ENCODE peak calls at places on chromosomes 11 and 22, in six cellular contexts. One of them, this sample, is unnamed.
A peak's percentile ranks its signal among the peaks of the same experiment; 100 is the strongest.

GRCh38 chr11:122776546-122776945 is 61.8 kb upstream of the CRTAM start:
- DNase-seq in HCT116: no peak
- DNase-seq in GM12878: no peak
- DNase-seq in SK-N-SH: no peak
- DNase-seq in HepG2: no peak
- DNase-seq in K562: no peak
- DNase-seq in this sample: no peak

GRCh38 chr22:41862160-41862529 is 29.2 kb downstream of the SREBF2 start:
- DNase-seq in HCT116: no peak
- DNase-seq in GM12878: peak; percentile 83
- DNase-seq in SK-N-SH: no peak
- DNase-seq in HepG2: peak; percentile 39
- DNase-seq in K562: no peak
- DNase-seq in this sample: no peak

GRCh38 chr22:49281467-49282340 is 546.0 kb downstream of the BRD1 start:
- DNase-seq in HCT116: peak; percentile 10
- DNase-seq in GM12878: no peak
- DNase-seq in SK-N-SH: no peak
- DNase-seq in HepG2: no peak
- DNase-seq in K562: no peak
- DNase-seq in this sample: no peak

GRCh38 chr11:96338910-96339703 is 3.9 kb downstream of the MAML2 start:
- DNase-seq in HCT116: no peak
- DNase-seq in GM12878: peak; percentile 87
- DNase-seq in SK-N-SH: no peak
- DNase-seq in HepG2: peak; percentile 25
- DNase-seq in K562: no peak
- DNase-seq in this sample: no peak

GRCh38 chr11:20112291-20113146 is 47.8 kb downstream of the DBX1 start:
- DNase-seq in HCT116: peak; percentile 82
- DNase-seq in GM12878: no peak
- DNase-seq in SK-N-SH: peak; percentile 44
- DNase-seq in HepG2: no peak
- DNase-seq in K562: peak; percentile 83
- DNase-seq in this sample: no peak

GRCh38 chr22:25666308-25666707 is 75.7 kb upstream of the MYO18B start:
- DNase-seq in HCT116: no peak
- DNase-seq in GM12878: no peak
- DNase-seq in SK-N-SH: no peak
- DNase-seq in HepG2: peak; percentile 95
- DNase-seq in K562: no peak
- DNase-seq in this sample: no peak

GRCh38 chr11:27241316-27242122 is 121.5 kb downstream of the CCDC34 start:
- DNase-seq in HCT116: no peak
- DNase-seq in GM12878: no peak
- DNase-seq in SK-N-SH: no peak
- DNase-seq in HepG2: no peak
- DNase-seq in K562: no peak
- DNase-seq in this sample: no peak

GRCh38 chr11:122661182-122661945 is 5.8 kb downstream of the UBASH3B start:
- DNase-seq in HCT116: no peak
- DNase-seq in GM12878: no peak
- DNase-seq in SK-N-SH: no peak
- DNase-seq in HepG2: no peak
- DNase-seq in K562: no peak
- DNase-seq in this sample: peak; percentile 53

GRCh38 chr22:22681221-22681739 is 36.9 kb downstream of the GGTLC2 start:
- DNase-seq in HCT116: no peak
- DNase-seq in GM12878: no peak
- DNase-seq in SK-N-SH: no peak
- DNase-seq in HepG2: no peak
- DNase-seq in K562: no peak
- DNase-seq in this sample: no peak

GRCh38 chr11:34150494-34151151 is 45.2 kb downstream of the NAT10 start:
- DNase-seq in HCT116: no peak
- DNase-seq in GM12878: no peak
- DNase-seq in SK-N-SH: peak; percentile 82
- DNase-seq in HepG2: no peak
- DNase-seq in K562: no peak
- DNase-seq in this sample: no peak

GRCh38 chr22:44741929-44742328 is 10.4 kb upstream of the ARHGAP8 start:
- DNase-seq in HCT116: no peak
- DNase-seq in GM12878: no peak
- DNase-seq in SK-N-SH: peak; percentile 5
- DNase-seq in HepG2: no peak
- DNase-seq in K562: no peak
- DNase-seq in this sample: no peak

GRCh38 chr11:99069831-99070444 is 49.2 kb downstream of the CNTN5 start:
- DNase-seq in HCT116: no peak
- DNase-seq in GM12878: peak; percentile 4
- DNase-seq in SK-N-SH: no peak
- DNase-seq in HepG2: peak; percentile 3
- DNase-seq in K562: no peak
- DNase-seq in this sample: peak; percentile 52

GRCh38 chr11:110250168-110250567 is 46.2 kb downstream of the RDX start:
- DNase-seq in HCT116: no peak
- DNase-seq in GM12878: no peak
- DNase-seq in SK-N-SH: no peak
- DNase-seq in HepG2: no peak
- DNase-seq in K562: no peak
- DNase-seq in this sample: no peak

GRCh38 chr22:33605201-33605600 is 315.1 kb downstream of the LARGE1 start:
- DNase-seq in HCT116: no peak
- DNase-seq in GM12878: no peak
- DNase-seq in SK-N-SH: no peak
- DNase-seq in HepG2: no peak
- DNase-seq in K562: no peak
- DNase-seq in this sample: no peak

GRCh38 chr11:46348986-46349401 is 1.7 kb downstream of the DGKZ start:
- DNase-seq in HCT116: no peak
- DNase-seq in GM12878: no peak
- DNase-seq in SK-N-SH: no peak
- DNase-seq in HepG2: no peak
- DNase-seq in K562: no peak
- DNase-seq in this sample: no peak

DNA sequence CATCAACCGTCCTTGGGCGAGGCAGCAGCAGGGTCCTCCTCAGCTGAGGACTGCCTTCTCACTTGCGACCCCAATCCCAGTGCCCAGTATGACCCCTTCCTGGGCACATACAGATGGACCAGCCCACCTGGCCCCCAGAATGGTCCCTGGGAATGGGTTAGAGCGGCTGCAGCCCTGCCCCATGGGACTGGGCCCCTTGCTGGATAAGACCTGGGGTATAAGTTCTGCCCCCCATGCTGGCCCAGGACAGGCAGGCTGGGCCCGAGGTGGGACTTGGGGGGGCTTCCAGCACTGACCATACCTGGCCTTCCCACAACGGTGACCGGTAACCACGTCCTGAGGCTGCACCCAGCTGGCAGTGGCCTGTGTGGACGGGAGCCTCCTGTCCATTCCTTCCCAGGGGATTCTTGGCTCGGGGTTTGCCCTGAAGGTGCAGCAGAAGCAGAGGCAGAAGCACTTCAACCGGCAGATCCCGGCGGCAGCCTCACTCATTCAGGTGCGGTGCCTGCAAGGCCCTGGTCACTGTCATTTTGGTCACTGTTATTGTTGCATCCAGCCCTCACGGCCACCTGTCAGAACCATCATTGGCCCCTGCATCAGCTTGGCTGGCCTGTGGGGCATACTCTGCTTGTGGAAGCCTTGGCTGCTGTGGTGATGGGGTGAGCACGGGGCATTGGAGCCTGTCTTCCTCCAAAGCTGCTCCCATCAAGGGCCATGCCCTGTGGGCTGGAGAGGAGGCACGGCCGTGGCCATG is 114.8 kb downstream of the KCNQ1OT1 start:
- DNase-seq in HCT116: no peak
- DNase-seq in GM12878: no peak
- DNase-seq in SK-N-SH: peak; percentile 12
- DNase-seq in HepG2: no peak
- DNase-seq in K562: no peak
- DNase-seq in this sample: no peak
- TF ChIP-seq JUND in HCT116: no peak
- TF ChIP-seq JUND in GM12878: no peak
- TF ChIP-seq JUND in SK-N-SH: no peak
- TF ChIP-seq JUND in HepG2: no peak
- TF ChIP-seq JUND in K562: no peak
- TF ChIP-seq JUND in this sample: no peak

GRCh38 chr11:13924801-13925327 is 37.7 kb upstream of the SPON1 start:
- DNase-seq in HCT116: no peak
- DNase-seq in GM12878: no peak
- DNase-seq in SK-N-SH: no peak
- DNase-seq in HepG2: no peak
- DNase-seq in K562: no peak
- DNase-seq in this sample: no peak

GRCh38 chr11:13927496-13927895 is 35.0 kb upstream of the SPON1 start:
- DNase-seq in HCT116: no peak
- DNase-seq in GM12878: no peak
- DNase-seq in SK-N-SH: no peak
- DNase-seq in HepG2: no peak
- DNase-seq in K562: no peak
- DNase-seq in this sample: no peak

GRCh38 chr11:13923182-13923581 is 39.3 kb upstream of the SPON1 start:
- DNase-seq in HCT116: peak; percentile 36
- DNase-seq in GM12878: no peak
- DNase-seq in SK-N-SH: no peak
- DNase-seq in HepG2: no peak
- DNase-seq in K562: no peak
- DNase-seq in this sample: no peak

GRCh38 chr11:13928566-13929251 is 33.8 kb upstream of the SPON1 start:
- DNase-seq in HCT116: no peak
- DNase-seq in GM12878: no peak
- DNase-seq in SK-N-SH: no peak
- DNase-seq in HepG2: no peak
- DNase-seq in K562: peak; percentile 10
- DNase-seq in this sample: peak; percentile 33

GRCh38 chr11:13923716-13924650 is 38.5 kb upstream of the SPON1 start:
- DNase-seq in HCT116: peak; percentile 66
- DNase-seq in GM12878: peak; percentile 2
- DNase-seq in SK-N-SH: no peak
- DNase-seq in HepG2: no peak
- DNase-seq in K562: no peak
- DNase-seq in this sample: no peak
- TF ChIP-seq JUND in HCT116: peak; percentile 67
- TF ChIP-seq JUND in GM12878: no peak
- TF ChIP-seq JUND in SK-N-SH: no peak
- TF ChIP-seq JUND in HepG2: no peak
- TF ChIP-seq JUND in K562: no peak
- TF ChIP-seq JUND in this sample: no peak

GRCh38 chr11:16612234-16612571 is 126.2 kb upstream of the C11orf58 start:
- DNase-seq in HCT116: no peak
- DNase-seq in GM12878: no peak
- DNase-seq in SK-N-SH: no peak
- DNase-seq in HepG2: no peak
- DNase-seq in K562: no peak
- DNase-seq in this sample: no peak

GRCh38 chr11:16613401-16614381 is 124.8 kb upstream of the C11orf58 start:
- DNase-seq in HCT116: peak; percentile 61
- DNase-seq in GM12878: no peak
- DNase-seq in SK-N-SH: peak; percentile 91
- DNase-seq in HepG2: peak; percentile 73
- DNase-seq in K562: peak; percentile 77
- DNase-seq in this sample: peak; percentile 81

GRCh38 chr11:16611395-16612233 is 126.8 kb upstream of the C11orf58 start:
- DNase-seq in HCT116: no peak
- DNase-seq in GM12878: no peak
- DNase-seq in SK-N-SH: peak; percentile 82
- DNase-seq in HepG2: no peak
- DNase-seq in K562: no peak
- DNase-seq in this sample: no peak

GRCh38 chr11:16610738-16611388 is 127.6 kb upstream of the C11orf58 start:
- DNase-seq in HCT116: no peak
- DNase-seq in GM12878: no peak
- DNase-seq in SK-N-SH: no peak
- DNase-seq in HepG2: no peak
- DNase-seq in K562: no peak
- DNase-seq in this sample: no peak

DNA sequence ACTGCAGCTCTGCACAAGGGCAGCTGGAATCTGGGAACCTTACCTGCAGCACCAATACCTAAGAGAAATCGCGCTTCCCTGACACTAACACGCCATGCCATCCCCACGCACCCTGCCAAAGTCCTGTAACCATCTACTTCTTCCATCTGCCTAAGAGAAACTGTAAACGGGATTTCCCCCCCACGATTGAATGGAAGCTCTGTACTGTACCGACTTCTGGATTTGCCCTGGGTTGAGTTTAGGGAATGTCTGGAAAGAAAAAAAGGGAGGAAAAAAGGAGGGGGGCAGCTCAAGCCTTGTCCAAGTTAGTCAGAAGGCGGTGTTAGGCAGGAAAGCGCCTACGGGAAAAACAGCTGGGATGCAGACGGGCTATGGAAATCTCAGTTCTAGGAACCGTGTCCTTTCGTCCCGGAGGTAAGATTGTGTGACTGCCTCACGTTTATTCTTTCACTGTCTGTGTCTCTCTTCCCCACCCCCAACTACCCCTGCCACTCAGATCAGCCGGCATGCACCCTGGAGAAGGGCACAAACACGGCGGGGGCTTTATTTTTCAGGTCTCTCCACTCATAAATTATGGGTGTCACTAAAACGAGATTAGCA is 125.5 kb upstream of the C11orf58 start:
- DNase-seq in HCT116: no peak
- DNase-seq in GM12878: no peak
- DNase-seq in SK-N-SH: peak; percentile 60
- DNase-seq in HepG2: no peak
- DNase-seq in K562: no peak
- DNase-seq in this sample: peak; percentile 16
- TF ChIP-seq JUND in HCT116: no peak
- TF ChIP-seq JUND in GM12878: no peak
- TF ChIP-seq JUND in SK-N-SH: no peak
- TF ChIP-seq JUND in HepG2: no peak
- TF ChIP-seq JUND in K562: no peak
- TF ChIP-seq JUND in this sample: no peak

GRCh38 chr22:19713228-19713627 is 1.1 kb upstream of the SEPTIN5 start:
- DNase-seq in HCT116: no peak
- DNase-seq in GM12878: no peak
- DNase-seq in SK-N-SH: no peak
- DNase-seq in HepG2: no peak
- DNase-seq in K562: no peak
- DNase-seq in this sample: no peak

GRCh38 chr22:19709063-19709769 is 5.1 kb upstream of the SEPTIN5 start:
- DNase-seq in HCT116: no peak
- DNase-seq in GM12878: no peak
- DNase-seq in SK-N-SH: peak; percentile 48
- DNase-seq in HepG2: no peak
- DNase-seq in K562: no peak
- DNase-seq in this sample: no peak

GRCh38 chr22:19708323-19709011 is 5.8 kb upstream of the SEPTIN5 start:
- DNase-seq in HCT116: no peak
- DNase-seq in GM12878: no peak
- DNase-seq in SK-N-SH: peak; percentile 20
- DNase-seq in HepG2: no peak
- DNase-seq in K562: no peak
- DNase-seq in this sample: no peak

GRCh38 chr22:19710020-19710768 is 4.1 kb upstream of the SEPTIN5 start:
- DNase-seq in HCT116: no peak
- DNase-seq in GM12878: no peak
- DNase-seq in SK-N-SH: no peak
- DNase-seq in HepG2: no peak
- DNase-seq in K562: no peak
- DNase-seq in this sample: no peak

GRCh38 chr22:19710769-19711106 is 3.6 kb upstream of the SEPTIN5 start:
- DNase-seq in HCT116: no peak
- DNase-seq in GM12878: no peak
- DNase-seq in SK-N-SH: no peak
- DNase-seq in HepG2: no peak
- DNase-seq in K562: no peak
- DNase-seq in this sample: no peak
- TF ChIP-seq JUND in HCT116: no peak
- TF ChIP-seq JUND in GM12878: no peak
- TF ChIP-seq JUND in SK-N-SH: no peak
- TF ChIP-seq JUND in HepG2: no peak
- TF ChIP-seq JUND in K562: no peak
- TF ChIP-seq JUND in this sample: no peak